ENCODE peak calls at places on chromosomes 1 and 21, in six cellular contexts. D is brain microvascular endothelial cell, P is fibroblast of villous mesenchyme, Q is AG04450, S is mammary epithelial cell, O is uterus. W is an unnamed sample.

GRCh38 chr1:112665857-112666256 is 8.6 kb upstream of the MOV10 start:
- DNase-seq in D (no peak), P (no peak), Q (no peak), S (no peak), O (no peak), W (no peak)

GRCh38 chr1:179144621-179145020 is 62.8 kb downstream of the TOR3A start:
- DNase-seq in D (no peak), P (no peak), Q (no peak), S (peak; percentile 50), O (no peak), W (no peak)

GRCh38 chr1:230994860-230995259 is 16.0 kb downstream of the ARV1 start:
- DNase-seq in D (no peak), P (peak; percentile 56), Q (no peak), S (no peak), O (no peak), W (no peak)

GRCh38 chr1:100037665-100038400 is 68.0 kb downstream of the SLC35A3 start:
- DNase-seq in D (peak; percentile 73), P (peak; percentile 88), Q (peak; percentile 52), S (peak; percentile 87), O (peak; percentile 87), W (peak; percentile 37)

GRCh38 chr1:32891241-32891570 is 4.9 kb downstream of the HPCA start:
- DNase-seq in D (no peak), P (no peak), Q (no peak), S (no peak), O (no peak), W (no peak)

GRCh38 chr1:15311886-15312285 is 64.9 kb downstream of the FHAD1 start:
- DNase-seq in D (peak; percentile 23), P (no peak), Q (no peak), S (peak; percentile 19), O (no peak), W (no peak)

GRCh38 chr21:45465105-45465504 is 60.1 kb downstream of the COL18A1 start:
- DNase-seq in D (no peak), P (no peak), Q (no peak), S (no peak), O (no peak), W (no peak)

GRCh38 chr1:66288048-66288447 is 245.9 kb upstream of the SGIP1 start:
- DNase-seq in D (no peak), P (no peak), Q (no peak), S (no peak), O (no peak), W (no peak)

GRCh38 chr1:161399257-161399998 is 31.8 kb upstream of the CFAP126 start:
- DNase-seq in D (peak; percentile 90), P (peak; percentile 90), Q (peak; percentile 81), S (peak; percentile 87), O (peak; percentile 92), W (peak; percentile 66)

GRCh38 chr1:157189096-157189495 is 50.9 kb upstream of the ETV3 start:
- DNase-seq in D (no peak), P (no peak), Q (no peak), S (no peak), O (no peak), W (no peak)

GRCh38 chr1:12434686-12435085 is 183.3 kb downstream of the DHRS3 start:
- DNase-seq in D (no peak), P (no peak), Q (no peak), S (no peak), O (no peak), W (no peak)

GRCh38 chr1:117638141-117638540 is 32.3 kb downstream of the TENT5C start:
- DNase-seq in D (no peak), P (no peak), Q (no peak), S (no peak), O (no peak), W (no peak)

GRCh38 chr1:63405021-63405420 is 37.6 kb downstream of the ALG6 start:
- DNase-seq in D (no peak), P (no peak), Q (no peak), S (peak; percentile 23), O (no peak), W (no peak)

GRCh38 chr1:212710566-212710965 is 10.9 kb upstream of the BATF3 start:
- DNase-seq in D (no peak), P (no peak), Q (no peak), S (no peak), O (no peak), W (no peak)

GRCh38 chr21:33433001-33433400 is 29.8 kb downstream of the IFNGR2 start:
- DNase-seq in D (no peak), P (no peak), Q (no peak), S (no peak), O (no peak), W (no peak)

GRCh38 chr1:108591471-108591870 is 31.6 kb downstream of the EEIG2 start:
- DNase-seq in D (no peak), P (no peak), Q (no peak), S (no peak), O (peak; percentile 20), W (no peak)

GRCh38 chr1:197695961-197696360 is 79.3 kb downstream of the DENND1B start:
- DNase-seq in D (no peak), P (no peak), Q (no peak), S (no peak), O (no peak), W (no peak)

GRCh38 chr1:32622205-32622604 is 28.1 kb downstream of the ZBTB8OS start:
- DNase-seq in D (no peak), P (no peak), Q (no peak), S (no peak), O (no peak), W (no peak)

GRCh38 chr1:229270547-229271447 is at the start of gene RAB4A:
- DNase-seq in D (peak; percentile 62), P (peak; percentile 87), Q (peak; percentile 54), S (peak; percentile 81), O (peak; percentile 77), W (peak; percentile 34)

GRCh38 chr1:154151311-154151710 is 3.6 kb downstream of the NUP210L start:
- DNase-seq in D (no peak), P (peak; percentile 47), Q (no peak), S (no peak), O (no peak), W (no peak)

GRCh38 chr1:154148787-154149186 is 6.1 kb downstream of the NUP210L start:
- DNase-seq in D (no peak), P (no peak), Q (no peak), S (no peak), O (no peak), W (no peak)

GRCh38 chr1:154141240-154141639 is 13.6 kb downstream of the NUP210L start:
- DNase-seq in D (no peak), P (peak; percentile 22), Q (no peak), S (no peak), O (peak; percentile 35), W (no peak)

GRCh38 chr1:154142358-154142757 is 12.5 kb downstream of the NUP210L start:
- DNase-seq in D (no peak), P (no peak), Q (no peak), S (no peak), O (no peak), W (no peak)

DNA sequence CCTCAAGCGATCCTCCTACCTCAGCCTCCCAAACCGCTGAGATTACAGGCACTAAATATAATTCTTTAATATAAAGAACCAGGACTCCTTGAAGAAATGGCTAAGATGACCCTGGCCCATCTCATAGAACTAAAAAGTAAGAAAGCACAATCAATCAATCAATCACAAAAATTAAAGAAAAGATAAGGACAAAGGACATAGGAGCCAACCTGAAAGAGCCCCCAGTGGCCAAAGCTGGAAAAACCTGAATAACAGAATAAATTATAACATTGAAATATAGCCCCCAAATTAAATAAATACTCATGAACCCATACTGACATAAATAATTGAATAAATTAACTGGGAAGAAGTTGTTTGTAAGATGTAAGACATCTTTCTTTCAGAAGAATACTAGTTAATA is 8.9 kb downstream of the NUP210L start:
- DNase-seq in D (no peak), P (no peak), Q (no peak), S (no peak), O (no peak), W (no peak)
- TF ChIP-seq CTCF in D (peak; percentile 66), P (peak; percentile 46), Q (peak; percentile 41), S (peak; percentile 44), O (no peak), W (peak; percentile 42)

GRCh38 chr1:8705104-8705503 is 112.3 kb downstream of the RERE start:
- DNase-seq in D (no peak), P (no peak), Q (no peak), S (no peak), O (no peak), W (no peak)

GRCh38 chr1:8702848-8703810 is 114.3 kb downstream of the RERE start:
- DNase-seq in D (peak; percentile 89), P (peak; percentile 95), Q (peak; percentile 68), S (peak; percentile 88), O (peak; percentile 90), W (peak; percentile 67)

GRCh38 chr1:8699679-8700078 is 117.8 kb downstream of the RERE start:
- DNase-seq in D (no peak), P (no peak), Q (no peak), S (no peak), O (no peak), W (no peak)

GRCh38 chr1:8698937-8699447 is 118.4 kb downstream of the RERE start:
- DNase-seq in D (no peak), P (no peak), Q (no peak), S (no peak), O (no peak), W (no peak)

DNA sequence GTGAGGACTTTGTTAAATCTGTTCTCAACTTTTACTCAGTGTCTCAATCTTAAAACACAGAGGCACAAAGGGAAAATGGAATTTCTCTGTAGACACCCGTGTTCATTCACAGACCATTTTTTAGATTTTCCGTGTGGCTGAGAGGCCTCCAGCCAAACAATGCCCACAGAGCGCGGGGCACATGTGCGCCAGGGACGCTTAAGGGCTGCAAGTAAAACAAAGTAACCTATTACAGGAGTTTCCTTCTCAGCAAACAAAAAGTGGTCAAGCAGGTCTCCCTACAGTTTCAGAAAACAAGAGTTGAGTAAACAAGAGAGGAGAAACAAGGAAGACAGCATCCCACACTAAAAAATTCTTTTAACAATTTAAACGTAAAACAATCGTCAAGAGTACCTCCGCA is 115.3 kb downstream of the RERE start:
- DNase-seq in D (peak; percentile 23), P (peak; percentile 58), Q (no peak), S (peak; percentile 48), O (no peak), W (no peak)
- H3K4me3 ChIP-seq in D (peak overlapping the region; percentile 66), P (peak overlapping the region; percentile 75), Q (peak overlapping the region; percentile 77), S (peak overlapping the region; percentile 71), O (peak overlapping the region; percentile 48), W (peak overlapping the region; percentile 57)

GRCh38 chr1:183239220-183239742 is 53.2 kb downstream of the LAMC2 start:
- DNase-seq in D (no peak), P (no peak), Q (no peak), S (no peak), O (no peak), W (no peak)

GRCh38 chr1:183238071-183238470 is 52.0 kb downstream of the LAMC2 start:
- DNase-seq in D (peak; percentile 68), P (peak; percentile 43), Q (no peak), S (peak; percentile 56), O (no peak), W (no peak)

GRCh38 chr1:183242556-183242955 is 56.5 kb downstream of the LAMC2 start:
- DNase-seq in D (no peak), P (peak; percentile 24), Q (no peak), S (no peak), O (no peak), W (no peak)

GRCh38 chr1:183241446-183241845 is 55.4 kb downstream of the LAMC2 start:
- DNase-seq in D (no peak), P (peak; percentile 47), Q (no peak), S (no peak), O (no peak), W (no peak)

GRCh38 chr1:183239793-183240625 is 53.9 kb downstream of the LAMC2 start:
- DNase-seq in D (no peak), P (no peak), Q (no peak), S (no peak), O (no peak), W (no peak)
- TF ChIP-seq CTCF in D (no peak), P (no peak), Q (no peak), S (no peak), O (no peak), W (no peak)

GRCh38 chr1:160101037-160101716 is 2.8 kb upstream of the IGSF8 start:
- DNase-seq in D (peak; percentile 54), P (peak; percentile 69), Q (no peak), S (peak; percentile 51), O (peak; percentile 74), W (no peak)
- H3K4me3 ChIP-seq in D (no peak overlapping the region), P (no peak overlapping the region), Q (no peak overlapping the region), S (no peak overlapping the region), O (no peak overlapping the region), W (no peak overlapping the region)

W was measured in AG09309.